ENCODE peak calls at places on chromosomes 13 and 19, in eight cellular contexts. K, N, G, Z, F, O, U and S are unnamed samples.

GRCh38 chr19:10881403-10882107 is 10.2 kb downstream of the CARM1 start:
- DNase-seq in K (no peak), N (no peak), G (no peak), Z (no peak), F (no peak), O (no peak), U (no peak), S (no peak)

GRCh38 chr13:33032037-33032625 is 15.9 kb downstream of the KL start:
- DNase-seq in K (no peak), N (no peak), G (no peak), Z (no peak), F (no peak), O (no peak), U (peak; percentile 10), S (peak; percentile 21)

GRCh38 chr19:14361824-14362223 is 19.4 kb upstream of the ADGRE5 start:
- DNase-seq in K (peak; percentile 71), N (no peak), G (no peak), Z (no peak), F (no peak), O (no peak), U (no peak), S (no peak)

GRCh38 chr13:94712287-94712811 is at the start of gene SOX21:
- DNase-seq in K (no peak), N (no peak), G (no peak), Z (no peak), F (no peak), O (peak; percentile 71), U (no peak), S (no peak)

GRCh38 chr13:83248751-83249150 is 633.5 kb downstream of the SLITRK1 start:
- DNase-seq in K (no peak), N (no peak), G (no peak), Z (no peak), F (no peak), O (no peak), U (no peak), S (no peak)

GRCh38 chr13:24627090-24627714 is 53.0 kb upstream of the ATP12A start:
- DNase-seq in K (no peak), N (peak; percentile 68), G (peak; percentile 13), Z (peak; percentile 37), F (no peak), O (peak; percentile 54), U (no peak), S (no peak)

GRCh38 chr13:103056008-103056407 is 10.2 kb downstream of the SLC10A2 start:
- DNase-seq in K (no peak), N (no peak), G (no peak), Z (no peak), F (no peak), O (no peak), U (no peak), S (no peak)

GRCh38 chr13:30319703-30320102 is 12.4 kb upstream of the KATNAL1 start:
- DNase-seq in K (no peak), N (no peak), G (no peak), Z (no peak), F (no peak), O (no peak), U (no peak), S (no peak)

GRCh38 chr19:36257512-36257876 is 42.6 kb downstream of the ZNF146 start:
- DNase-seq in K (no peak), N (no peak), G (no peak), Z (no peak), F (no peak), O (no peak), U (no peak), S (no peak)

DNA sequence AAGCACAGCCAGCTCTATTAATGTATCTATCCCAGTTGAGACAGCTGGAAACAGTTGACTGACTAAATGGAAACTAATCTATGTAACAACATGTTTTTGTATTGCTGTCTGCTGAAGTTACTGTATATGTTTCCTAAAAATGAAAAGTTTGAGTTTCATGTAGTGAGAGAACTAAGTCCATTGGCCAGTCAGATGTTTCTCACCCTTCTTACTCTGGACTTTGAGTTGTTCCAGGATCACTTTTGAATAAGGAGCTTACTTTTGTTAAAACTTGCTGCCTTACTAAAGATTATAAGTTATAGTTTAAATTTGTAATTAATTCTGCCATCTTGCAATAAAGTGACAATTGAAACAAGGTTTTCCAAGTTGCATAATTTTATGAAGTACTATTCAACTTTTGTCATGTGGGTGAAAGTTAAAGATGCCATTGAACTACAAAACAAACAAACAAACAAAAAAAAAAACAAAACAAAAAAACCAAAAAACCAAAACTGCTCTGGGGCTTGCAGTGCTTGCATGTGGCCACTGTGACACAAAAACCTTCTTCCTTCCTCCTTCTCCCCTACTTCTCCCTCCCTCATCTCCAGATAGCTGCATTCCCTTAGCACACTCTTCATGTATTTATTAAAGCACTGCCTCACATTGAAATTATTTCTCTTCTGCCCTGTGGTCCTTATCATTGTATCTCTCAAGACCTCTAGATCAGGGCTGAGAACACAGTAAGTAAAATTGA is 15.3 kb downstream of the WDFY2 start:
- DNase-seq in K (no peak), N (no peak), G (no peak), Z (no peak), F (no peak), O (no peak), U (no peak), S (no peak)
- TF ChIP-seq CTCF in K (no peak), N (no peak), G (no peak), Z (no peak), F (no peak), O (no peak), U (no peak), S (peak; percentile 29)

GRCh38 chr19:3065675-3066357 is 3.5 kb upstream of the TLE5 start:
- DNase-seq in K (no peak), N (peak; percentile 70), G (no peak), Z (no peak), F (no peak), O (no peak), U (no peak), S (no peak)

GRCh38 chr19:3064011-3064330 is 1.7 kb upstream of the TLE5 start:
- DNase-seq in K (no peak), N (no peak), G (no peak), Z (no peak), F (no peak), O (no peak), U (no peak), S (no peak)

GRCh38 chr19:3068071-3068470 is 5.8 kb upstream of the TLE5 start:
- DNase-seq in K (no peak), N (no peak), G (no peak), Z (no peak), F (no peak), O (no peak), U (no peak), S (no peak)

GRCh38 chr19:3067549-3067948 is 5.3 kb upstream of the TLE5 start:
- DNase-seq in K (no peak), N (no peak), G (no peak), Z (no peak), F (no peak), O (no peak), U (no peak), S (no peak)

GRCh38 chr19:3066482-3067049 is 4.3 kb upstream of the TLE5 start:
- DNase-seq in K (no peak), N (no peak), G (no peak), Z (no peak), F (no peak), O (no peak), U (no peak), S (no peak)
- H3K27ac ChIP-seq in K (no peak overlapping the region), N (peak overlapping the region; percentile 90), G (no peak overlapping the region), Z (no peak overlapping the region), F (no peak overlapping the region), O (no peak overlapping the region), U (no peak overlapping the region), S (no peak overlapping the region)

GRCh38 chr19:49347835-49348234 is 12.6 kb downstream of the CD37 start:
- DNase-seq in K (no peak), N (peak; percentile 23), G (peak; percentile 81), Z (peak; percentile 62), F (no peak), O (peak; percentile 58), U (peak; percentile 82), S (peak; percentile 54)
- TF ChIP-seq CTCF in K (no peak), N (no peak), G (no peak), Z (no peak), F (no peak), O (peak; percentile 28), U (peak; percentile 29), S (peak; percentile 45)

DNA sequence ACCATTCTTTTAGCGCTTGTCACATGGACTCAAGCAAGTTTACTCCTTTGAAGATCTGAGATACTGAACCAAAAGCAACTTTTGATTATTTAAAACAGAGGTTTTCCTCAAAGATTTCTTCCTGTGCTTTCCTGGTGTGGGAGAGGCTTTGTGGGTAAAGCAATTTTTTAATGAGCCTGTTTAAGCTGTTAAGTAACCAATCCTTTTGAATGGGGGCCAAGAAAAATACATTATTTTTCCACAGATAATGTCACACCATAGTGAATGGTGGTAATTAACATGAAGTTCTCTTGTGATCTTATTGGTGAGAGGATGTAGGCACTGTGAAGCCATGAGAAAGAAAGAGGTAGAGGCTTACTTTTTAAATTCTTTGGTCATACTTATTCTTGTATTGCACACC is 55.8 kb upstream of the OBI1 start:
- DNase-seq in K (no peak), N (no peak), G (no peak), Z (no peak), F (no peak), O (no peak), U (no peak), S (no peak)
- H3K27ac ChIP-seq in K (no peak overlapping the region), N (no peak overlapping the region), G (no peak overlapping the region), Z (no peak overlapping the region), F (no peak overlapping the region), O (no peak overlapping the region), U (no peak overlapping the region), S (no peak overlapping the region)

GRCh38 chr13:52845766-52846566 is 2.5 kb downstream of the PCDH8 start:
- DNase-seq in K (no peak), N (peak; percentile 69), G (no peak), Z (peak; percentile 8), F (no peak), O (no peak), U (no peak), S (no peak)
- TF ChIP-seq CTCF in K (no peak), N (peak; percentile 42), G (no peak), Z (no peak), F (no peak), O (no peak), U (peak; percentile 20), S (peak; percentile 33)

GRCh38 chr19:7846247-7846646 is 16.2 kb downstream of the EVI5L start:
- DNase-seq in K (no peak), N (no peak), G (no peak), Z (no peak), F (no peak), O (no peak), U (no peak), S (no peak)
- H3K27ac ChIP-seq in K (no peak overlapping the region), N (no peak overlapping the region), G (no peak overlapping the region), Z (peak overlapping the region; percentile 6), F (no peak overlapping the region), O (no peak overlapping the region), U (no peak overlapping the region), S (no peak overlapping the region)